ENCODE peak calls at places on chromosome 12, in nine cellular contexts. K, G, M, N, U, R, J, S and A are unnamed samples.
A peak's percentile ranks its signal among the peaks of the same experiment; 100 is the strongest.

GRCh38 chr12:52202361-52203078 is 10.7 kb upstream of the KRT80 start:
- DNase-seq in K (peak; percentile 16), R (no peak), G (no peak), M (no peak), N (no peak), U (peak; percentile 44), S (no peak), J (no peak), A (no peak)

GRCh38 chr12:51218607-51219161 is 822 bp upstream of the POU6F1 start:
- DNase-seq in U (peak; percentile 48), J (no peak), M (no peak), N (no peak), S (no peak), R (peak; percentile 19), K (no peak), G (no peak), A (peak; percentile 20)

GRCh38 chr12:63989301-63989845 is 144.9 kb downstream of the SRGAP1 start:
- DNase-seq in G (no peak), R (no peak), J (no peak), N (no peak), U (no peak), S (no peak), M (no peak), K (no peak), A (no peak)

GRCh38 chr12:122799635-122800243 is 25.4 kb downstream of the CCDC62 start:
- DNase-seq in N (no peak), G (no peak), M (no peak), J (no peak), R (no peak), K (no peak), S (no peak), U (peak; percentile 37), A (no peak)

GRCh38 chr12:76948895-76949294 is 70.1 kb upstream of the CSRP2 start:
- DNase-seq in S (no peak), K (no peak), M (no peak), N (no peak), R (no peak), G (no peak), J (no peak), U (no peak), A (no peak)

GRCh38 chr12:65123435-65124063 is 2.4 kb upstream of the WIF1 start:
- DNase-seq in N (peak; percentile 56), R (peak; percentile 68), J (no peak), K (peak; percentile 28), U (no peak), G (no peak), S (peak; percentile 8), M (no peak), A (peak; percentile 67)

GRCh38 chr12:12811343-12811742 is 1.8 kb upstream of the DDX47 start:
- DNase-seq in J (no peak), U (no peak), K (no peak), R (no peak), S (no peak), N (no peak), G (no peak), M (no peak), A (no peak)

GRCh38 chr12:13404631-13405473 is 208.3 kb downstream of the EMP1 start:
- DNase-seq in G (no peak), N (no peak), R (no peak), S (no peak), K (no peak), U (no peak), J (no peak), M (no peak), A (no peak)

GRCh38 chr12:95131589-95132335 is 58.3 kb upstream of the NR2C1 start:
- DNase-seq in K (no peak), J (no peak), G (no peak), M (no peak), U (no peak), S (no peak), N (no peak), R (no peak), A (no peak)

GRCh38 chr12:31522607-31523006 is 68.3 kb downstream of the DENND5B start:
- DNase-seq in K (no peak), R (no peak), G (no peak), U (no peak), S (no peak), N (no peak), M (no peak), J (no peak), A (no peak)

GRCh38 chr12:75872762-75873161 is 158.8 kb downstream of the PHLDA1 start:
- DNase-seq in R (no peak), G (no peak), S (no peak), K (no peak), N (no peak), J (no peak), M (no peak), U (no peak), A (no peak)

GRCh38 chr12:122023339-122024131 is 1.9 kb downstream of the BCL7A start:
- DNase-seq in U (peak; percentile 66), G (peak; percentile 83), S (peak; percentile 33), N (no peak), R (peak; percentile 57), K (peak; percentile 40), M (no peak), J (peak; percentile 54), A (no peak)

GRCh38 chr12:32053881-32054624 is 52.6 kb upstream of the BICD1 start:
- DNase-seq in U (no peak), N (peak; percentile 16), J (no peak), G (no peak), K (no peak), M (no peak), S (peak; percentile 15), R (no peak), A (no peak)

GRCh38 chr12:67632005-67632404 is 16.5 kb upstream of the DYRK2 start:
- DNase-seq in J (no peak), G (no peak), S (peak; percentile 10), M (no peak), K (no peak), N (no peak), U (no peak), R (no peak), A (no peak)